ENCODE peak calls at places on chromosomes 16 and 17, in eight cellular contexts. V, A, S, E, K, G, L and W are unnamed samples.

GRCh38 chr17:20952183-20952582 is 90.6 kb downstream of the USP22 start:
- DNase-seq in V (no peak), A (no peak), S (no peak), E (no peak), K (no peak), G (no peak), L (no peak), W (no peak)

GRCh38 chr16:59212492-59213024 is 478.4 kb upstream of the GOT2 start:
- DNase-seq in V (no peak), A (no peak), S (no peak), E (no peak), K (no peak), G (no peak), L (no peak), W (no peak)

GRCh38 chr16:68228652-68229051 is 7.3 kb downstream of the ESRP2 start:
- DNase-seq in V (no peak), A (no peak), S (no peak), E (no peak), K (no peak), G (no peak), L (no peak), W (no peak)

GRCh38 chr16:71645450-71645849 is 19.5 kb downstream of the MARVELD3 start:
- DNase-seq in V (no peak), A (no peak), S (peak; percentile 70), E (no peak), K (no peak), G (no peak), L (no peak), W (no peak)

GRCh38 chr16:49851468-49851787 is 4.5 kb downstream of the ZNF423 start:
- DNase-seq in V (no peak), A (no peak), S (no peak), E (no peak), K (no peak), G (no peak), L (no peak), W (no peak)

GRCh38 chr17:31492880-31493655 is 101.6 kb downstream of the RAB11FIP4 start:
- DNase-seq in V (no peak), A (peak; percentile 45), S (no peak), E (no peak), K (peak; percentile 90), G (no peak), L (peak; percentile 96), W (no peak)

GRCh38 chr16:85162478-85163277 is 50.4 kb upstream of the CIBAR2 start:
- DNase-seq in V (peak; percentile 49), A (no peak), S (no peak), E (peak; percentile 56), K (no peak), G (peak; percentile 52), L (no peak), W (peak; percentile 53)

GRCh38 chr16:10835281-10835931 is 16.8 kb upstream of the TVP23A start:
- DNase-seq in V (no peak), A (no peak), S (no peak), E (no peak), K (peak; percentile 43), G (no peak), L (peak; percentile 70), W (no peak)

GRCh38 chr16:4093495-4094137 is 22.6 kb downstream of the ADCY9 start:
- DNase-seq in V (no peak), A (peak; percentile 44), S (no peak), E (no peak), K (peak; percentile 4), G (no peak), L (no peak), W (no peak)

GRCh38 chr16:77060614-77061013 is 130.4 kb upstream of the MON1B start:
- DNase-seq in V (no peak), A (no peak), S (no peak), E (no peak), K (no peak), G (no peak), L (no peak), W (no peak)

GRCh38 chr17:58312021-58312630 is 16.5 kb downstream of the TSPOAP1 start:
- DNase-seq in V (no peak), A (peak; percentile 16), S (no peak), E (peak; percentile 9), K (no peak), G (no peak), L (no peak), W (no peak)

GRCh38 chr16:85211247-85211910 is 99.1 kb upstream of the CIBAR2 start:
- DNase-seq in V (no peak), A (peak; percentile 18), S (no peak), E (no peak), K (no peak), G (no peak), L (no peak), W (no peak)

GRCh38 chr16:81127051-81127450 is 30.9 kb upstream of the GCSH start:
- DNase-seq in V (no peak), A (no peak), S (no peak), E (no peak), K (no peak), G (no peak), L (no peak), W (no peak)

GRCh38 chr16:89004209-89004831 is 27.3 kb upstream of the CBFA2T3 start:
- DNase-seq in V (no peak), A (peak; percentile 37), S (no peak), E (no peak), K (peak; percentile 85), G (no peak), L (no peak), W (no peak)

GRCh38 chr16:85551319-85551978 is 61.7 kb upstream of the GSE1 start:
- DNase-seq in V (no peak), A (no peak), S (no peak), E (no peak), K (no peak), G (no peak), L (peak; percentile 65), W (no peak)

GRCh38 chr16:54000361-54000760 is 286.2 kb downstream of the IRX3 start:
- DNase-seq in V (no peak), A (no peak), S (no peak), E (no peak), K (no peak), G (no peak), L (no peak), W (no peak)

GRCh38 chr16:67177743-67178699 is 5.7 kb downstream of the MATCAP1 start:
- DNase-seq in V (no peak), A (no peak), S (peak; percentile 57), E (no peak), K (peak; percentile 89), G (peak; percentile 72), L (peak; percentile 81), W (no peak)

GRCh38 chr17:78950870-78951269 is 25.7 kb upstream of the TIMP2 start:
- DNase-seq in V (no peak), A (no peak), S (no peak), E (no peak), K (no peak), G (no peak), L (no peak), W (no peak)

GRCh38 chr16:66850115-66850815 is 6.1 kb downstream of the CA7 start:
- DNase-seq in V (no peak), A (no peak), S (no peak), E (no peak), K (peak; percentile 59), G (no peak), L (no peak), W (no peak)

GRCh38 chr16:67398546-67399217 is 5.4 kb upstream of the TPPP3 start:
- DNase-seq in V (no peak), A (no peak), S (no peak), E (no peak), K (peak; percentile 48), G (no peak), L (no peak), W (no peak)

GRCh38 chr17:63946440-63947363 is 14.6 kb upstream of the CD79B start:
- DNase-seq in V (no peak), A (peak; percentile 54), S (peak; percentile 84), E (no peak), K (peak; percentile 92), G (peak; percentile 78), L (peak; percentile 74), W (peak; percentile 36)

GRCh38 chr17:43615952-43616351 is 45.8 kb downstream of the MEOX1 start:
- DNase-seq in V (no peak), A (no peak), S (no peak), E (no peak), K (no peak), G (no peak), L (no peak), W (no peak)

GRCh38 chr16:73280366-73280765 is 232.4 kb upstream of the ZFHX3 start:
- DNase-seq in V (no peak), A (no peak), S (no peak), E (no peak), K (no peak), G (no peak), L (no peak), W (no peak)

GRCh38 chr17:19614900-19615299 is 33.7 kb upstream of the ALDH3A2 start:
- DNase-seq in V (no peak), A (no peak), S (no peak), E (no peak), K (no peak), G (no peak), L (no peak), W (no peak)
- TF ChIP-seq CTCF in V (no peak), A (no peak), S (no peak), E (no peak), K (no peak), G (no peak), L (no peak), W (no peak)

GRCh38 chr17:82446649-82447048 is 3.9 kb downstream of the CYBC1 start:
- DNase-seq in V (no peak), A (no peak), S (no peak), E (no peak), K (no peak), G (no peak), L (no peak), W (no peak)

GRCh38 chr17:82449883-82450356 is 632 bp downstream of the CYBC1 start:
- DNase-seq in V (no peak), A (no peak), S (no peak), E (no peak), K (no peak), G (no peak), L (peak; percentile 76), W (no peak)

GRCh38 chr17:82450357-82451106 is at the start of gene CYBC1:
- DNase-seq in V (peak; percentile 56), A (peak; percentile 94), S (peak; percentile 84), E (peak; percentile 91), K (peak; percentile 98), G (peak; percentile 96), L (peak; percentile 96), W (peak; percentile 89)

GRCh38 chr17:82452162-82452561 is 1.6 kb upstream of the CYBC1 start:
- DNase-seq in V (no peak), A (no peak), S (no peak), E (no peak), K (no peak), G (no peak), L (no peak), W (no peak)

GRCh38 chr17:82449136-82449882 is 1.2 kb downstream of the CYBC1 start:
- DNase-seq in V (no peak), A (peak; percentile 71), S (no peak), E (no peak), K (peak; percentile 96), G (no peak), L (peak; percentile 90), W (no peak)
- TF ChIP-seq CTCF in V (no peak), A (no peak), S (no peak), E (no peak), K (peak; percentile 13), G (no peak), L (no peak), W (no peak)

GRCh38 chr17:33725675-33726271 is 432.7 kb upstream of the ASIC2 start:
- DNase-seq in V (no peak), A (no peak), S (peak; percentile 49), E (peak; percentile 15), K (no peak), G (peak; percentile 74), L (peak; percentile 28), W (no peak)
- TF ChIP-seq CTCF in V (no peak), A (peak; percentile 57), S (peak; percentile 52), E (no peak), K (peak; percentile 45), G (peak; percentile 65), L (peak; percentile 49), W (no peak)

GRCh38 chr16:5220705-5221104 is 123.1 kb upstream of the EEF2KMT start:
- DNase-seq in V (no peak), A (no peak), S (no peak), E (no peak), K (no peak), G (no peak), L (no peak), W (no peak)
- TF ChIP-seq CTCF in V (no peak), A (no peak), S (no peak), E (no peak), K (no peak), G (no peak), L (no peak), W (no peak)